ENCODE peak calls at places on chromosomes 3 and 15, in five cellular contexts. Y is activated T-cell treated with anti-CD3 and anti-CD28 coated beads, Interleukin-2, amount 50 U/mL, for 4 hours; S is RWPE2; F is NCI-H446 treated with DMSO at 0.1 percent for 48 hours; L is NT2/D1. R is an unnamed sample.

GRCh38 chr15:63041982-63042878 is at the start of gene TPM1:
- DNase-seq in Y (no peak), S (peak), F (no peak), L (peak), R (peak)

GRCh38 chr15:25738171-25738792 is 124.8 kb downstream of the ATP10A start:
- DNase-seq in Y (no peak), S (no peak), F (no peak), L (no peak), R (no peak)

GRCh38 chr3:187783098-187783497 is 37.8 kb upstream of the BCL6 start:
- DNase-seq in Y (no peak), S (no peak), F (peak), L (no peak), R (no peak)

GRCh38 chr3:43223670-43224364 is 62.5 kb upstream of the SNRK start:
- DNase-seq in Y (no peak), S (no peak), F (no peak), L (no peak), R (no peak)

GRCh38 chr3:72728329-72728889 is 119.8 kb downstream of the SHQ1 start:
- DNase-seq in Y (no peak), S (no peak), F (no peak), L (no peak), R (no peak)

GRCh38 chr15:99844150-99844549 is 110.9 kb upstream of the LYSMD4 start:
- DNase-seq in Y (no peak), S (no peak), F (no peak), L (no peak), R (no peak)

GRCh38 chr3:42970976-42971772 is 7.9 kb upstream of the GASK1A start:
- DNase-seq in Y (no peak), S (no peak), F (no peak), L (no peak), R (no peak)

GRCh38 chr3:185632996-185633395 is 46.9 kb downstream of the SENP2 start:
- DNase-seq in Y (no peak), S (no peak), F (no peak), L (no peak), R (no peak)

GRCh38 chr3:100796556-100796955 is 87.3 kb downstream of the TFG start:
- DNase-seq in Y (no peak), S (no peak), F (no peak), L (no peak), R (no peak)

GRCh38 chr3:175258763-175259162 is 399.6 kb downstream of the NAALADL2 start:
- DNase-seq in Y (no peak), S (no peak), F (no peak), L (no peak), R (no peak)

GRCh38 chr3:42515391-42515916 is 13.0 kb downstream of the VIPR1 start:
- DNase-seq in Y (no peak), S (no peak), F (no peak), L (no peak), R (no peak)

GRCh38 chr3:31819441-31819840 is 161.6 kb downstream of the OSBPL10 start:
- DNase-seq in Y (no peak), S (no peak), F (no peak), L (no peak), R (no peak)

GRCh38 chr3:186694288-186695032 is 22.7 kb upstream of the KNG1 start:
- DNase-seq in Y (no peak), S (no peak), F (no peak), L (no peak), R (no peak)

GRCh38 chr15:52496776-52497470 is 31.8 kb downstream of the MYO5A start:
- DNase-seq in Y (no peak), S (no peak), F (no peak), L (no peak), R (no peak)

GRCh38 chr3:54714035-54714434 is 213.8 kb downstream of the LRTM1 start:
- DNase-seq in Y (no peak), S (no peak), F (no peak), L (no peak), R (no peak)

GRCh38 chr3:7630925-7631324 is 770.0 kb downstream of the GRM7 start:
- DNase-seq in Y (no peak), S (no peak), F (no peak), L (no peak), R (no peak)

GRCh38 chr3:78919021-78919755 is 848.6 kb downstream of the ROBO1 start:
- DNase-seq in Y (no peak), S (no peak), F (no peak), L (no peak), R (no peak)

GRCh38 chr3:180433172-180433571 is 168.8 kb upstream of the TTC14 start:
- DNase-seq in Y (no peak), S (no peak), F (no peak), L (no peak), R (no peak)

GRCh38 chr15:55868707-55869106 is 124.7 kb downstream of the NEDD4 start:
- DNase-seq in Y (no peak), S (no peak), F (no peak), L (no peak), R (no peak)

GRCh38 chr3:180018588-180018987 is 18.1 kb downstream of the PEX5L start:
- DNase-seq in Y (no peak), S (no peak), F (no peak), L (no peak), R (no peak)

GRCh38 chr3:137012097-137012501 is 54.3 kb downstream of the IL20RB start:
- DNase-seq in Y (no peak), S (no peak), F (no peak), L (no peak), R (no peak)

GRCh38 chr15:87582169-87582568 is 674.4 kb downstream of the NTRK3 start:
- DNase-seq in Y (no peak), S (no peak), F (no peak), L (no peak), R (no peak)

R was measured in thoracic aorta.